ENCODE peak calls at places on chromosomes 13 and 19, in eight cellular contexts. B, F, E, H, U, Z, R and J are unnamed samples.

GRCh38 chr19:50310759-50311465 is 18.3 kb downstream of the KCNC3 start:
- DNase-seq in B (no peak), F (no peak), E (no peak), H (no peak), U (no peak), Z (no peak), R (no peak), J (no peak)

GRCh38 chr19:5147074-5147970 is 178.4 kb downstream of the KDM4B start:
- DNase-seq in B (no peak), F (no peak), E (no peak), H (peak; percentile 40), U (no peak), Z (no peak), R (no peak), J (no peak)

GRCh38 chr13:38636756-38637155 is 50.1 kb upstream of the FREM2 start:
- DNase-seq in B (no peak), F (no peak), E (peak; percentile 31), H (no peak), U (no peak), Z (peak; percentile 77), R (no peak), J (no peak)

GRCh38 chr19:11092181-11092538 is 2.9 kb downstream of the LDLR start:
- DNase-seq in B (peak; percentile 65), F (peak; percentile 73), E (no peak), H (no peak), U (peak; percentile 61), Z (peak; percentile 73), R (no peak), J (peak; percentile 74)

GRCh38 chr13:36163809-36164308 is 32.7 kb upstream of the DCLK1 start:
- DNase-seq in B (no peak), F (no peak), E (peak; percentile 45), H (peak; percentile 71), U (peak; percentile 46), Z (peak; percentile 1), R (no peak), J (no peak)

GRCh38 chr19:40803857-40804782 is 5.1 kb downstream of the EGLN2 start:
- DNase-seq in B (peak; percentile 82), F (peak; percentile 81), E (peak; percentile 83), H (no peak), U (peak; percentile 90), Z (peak; percentile 68), R (peak; percentile 24), J (peak; percentile 96)

GRCh38 chr19:23190341-23190740 is 59.9 kb downstream of the ZNF724 start:
- DNase-seq in B (no peak), F (no peak), E (no peak), H (no peak), U (no peak), Z (no peak), R (no peak), J (no peak)

GRCh38 chr13:101258071-101258470 is 158.2 kb downstream of the NALCN start:
- DNase-seq in B (no peak), F (no peak), E (no peak), H (no peak), U (no peak), Z (no peak), R (peak; percentile 61), J (no peak)

GRCh38 chr13:21670006-21670882 is 629 bp upstream of the FGF9 start:
- DNase-seq in B (peak; percentile 60), F (peak; percentile 65), E (peak; percentile 48), H (peak; percentile 82), U (peak; percentile 85), Z (peak; percentile 42), R (peak; percentile 70), J (peak; percentile 54)

GRCh38 chr19:6239401-6239844 is 40.4 kb downstream of the MLLT1 start:
- DNase-seq in B (no peak), F (no peak), E (peak; percentile 66), H (peak; percentile 61), U (no peak), Z (no peak), R (no peak), J (peak; percentile 38)

GRCh38 chr19:39918183-39918651 is 16.2 kb downstream of the FCGBP start:
- DNase-seq in B (no peak), F (no peak), E (no peak), H (no peak), U (no peak), Z (no peak), R (no peak), J (no peak)

GRCh38 chr13:76522083-76522755 is 364.0 kb downstream of the KCTD12 start:
- DNase-seq in B (no peak), F (no peak), E (no peak), H (no peak), U (no peak), Z (no peak), R (no peak), J (no peak)

GRCh38 chr19:50720921-50721291 is 1.3 kb upstream of the SHANK1 start:
- DNase-seq in B (no peak), F (no peak), E (no peak), H (no peak), U (no peak), Z (no peak), R (no peak), J (no peak)

GRCh38 chr19:40601061-40601973 is at the start of gene LTBP4:
- DNase-seq in B (no peak), F (no peak), E (no peak), H (peak; percentile 79), U (peak; percentile 72), Z (peak; percentile 32), R (peak; percentile 14), J (no peak)

GRCh38 chr19:34475975-34476594 is 5.5 kb upstream of the WTIP start:
- DNase-seq in B (no peak), F (no peak), E (no peak), H (no peak), U (no peak), Z (no peak), R (no peak), J (no peak)

GRCh38 chr19:9586764-9587163 is 2.5 kb upstream of the ZNF121 start:
- DNase-seq in B (peak; percentile 56), F (peak; percentile 70), E (peak; percentile 80), H (peak; percentile 67), U (peak; percentile 94), Z (peak; percentile 81), R (peak; percentile 74), J (peak; percentile 56)

GRCh38 chr13:51318015-51318414 is 21.5 kb upstream of the SERPINE3 start:
- DNase-seq in B (no peak), F (no peak), E (no peak), H (no peak), U (no peak), Z (no peak), R (no peak), J (no peak)

GRCh38 chr19:42270346-42271044 is 1.4 kb downstream of the CIC start:
- DNase-seq in B (peak; percentile 76), F (peak; percentile 72), E (peak; percentile 63), H (peak; percentile 71), U (peak; percentile 75), Z (peak; percentile 68), R (peak; percentile 71), J (peak; percentile 66)

GRCh38 chr13:99506632-99507031 is 5.4 kb downstream of the TM9SF2 start:
- DNase-seq in B (no peak), F (no peak), E (no peak), H (no peak), U (peak; percentile 58), Z (no peak), R (no peak), J (no peak)

GRCh38 chr19:16457195-16457953 is 14.4 kb downstream of the EPS15L1 start:
- DNase-seq in B (no peak), F (no peak), E (peak; percentile 36), H (no peak), U (no peak), Z (no peak), R (no peak), J (no peak)

GRCh38 chr13:38868399-38868798 is 122.2 kb downstream of the STOML3 start:
- DNase-seq in B (no peak), F (no peak), E (no peak), H (no peak), U (no peak), Z (no peak), R (no peak), J (no peak)

GRCh38 chr13:32905063-32905863 is 111.0 kb upstream of the KL start:
- DNase-seq in B (no peak), F (no peak), E (no peak), H (no peak), U (no peak), Z (no peak), R (peak; percentile 39), J (no peak)

GRCh38 chr19:13281567-13282291 is 131.5 kb downstream of the IER2 start:
- DNase-seq in B (no peak), F (no peak), E (no peak), H (no peak), U (no peak), Z (no peak), R (no peak), J (no peak)

GRCh38 chr19:47124937-47125668 is 5.5 kb upstream of the SAE1 start:
- DNase-seq in B (peak; percentile 39), F (peak; percentile 63), E (no peak), H (no peak), U (no peak), Z (peak; percentile 83), R (peak; percentile 55), J (peak; percentile 73)
- H3K27ac ChIP-seq in B (no peak overlapping the region), F (no peak overlapping the region), E (no peak overlapping the region), H (no peak overlapping the region), U (no peak overlapping the region), Z (no peak overlapping the region), R (no peak overlapping the region), J (no peak overlapping the region)

GRCh38 chr19:47093841-47094240 is 19.7 kb downstream of the ZC3H4 start:
- DNase-seq in B (no peak), F (no peak), E (no peak), H (no peak), U (peak; percentile 73), Z (no peak), R (no peak), J (no peak)
- H3K4me1 ChIP-seq in B (peaks cover 28% of the 10 kb centered on the region), F (peaks cover 42% of the 10 kb centered on the region), E (peaks cover 52% of the 10 kb centered on the region), H (peaks cover 46% of the 10 kb centered on the region), U (peaks cover 54% of the 10 kb centered on the region), Z (peaks cover 24% of the 10 kb centered on the region), R (no peaks in the 10 kb centered on the region), J (peaks cover 35% of the 10 kb centered on the region)

GRCh38 chr13:111130111-111130508 is 15.0 kb downstream of the ARHGEF7 start:
- DNase-seq in B (no peak), F (no peak), E (no peak), H (no peak), U (no peak), Z (no peak), R (no peak), J (no peak)
- H3K27me3 ChIP-seq in B (no peaks in the 10 kb centered on the region), F (no peaks in the 10 kb centered on the region), E (no peaks in the 10 kb centered on the region), H (no peaks in the 10 kb centered on the region), U (no peaks in the 10 kb centered on the region), Z (no peaks in the 10 kb centered on the region), R (no peaks in the 10 kb centered on the region), J (peaks cover 8% of the 10 kb centered on the region)

GRCh38 chr13:109273326-109273751 is 513.0 kb downstream of the IRS2 start:
- DNase-seq in B (no peak), F (no peak), E (no peak), H (no peak), U (no peak), Z (no peak), R (no peak), J (no peak)

GRCh38 chr13:109271061-109271460 is 515.3 kb downstream of the IRS2 start:
- DNase-seq in B (no peak), F (no peak), E (no peak), H (no peak), U (no peak), Z (no peak), R (no peak), J (no peak)

GRCh38 chr13:109271991-109272454 is 514.4 kb downstream of the IRS2 start:
- DNase-seq in B (no peak), F (no peak), E (no peak), H (no peak), U (no peak), Z (no peak), R (no peak), J (no peak)

GRCh38 chr13:109272595-109273325 is 513.6 kb downstream of the IRS2 start:
- DNase-seq in B (no peak), F (no peak), E (no peak), H (no peak), U (no peak), Z (no peak), R (no peak), J (no peak)

GRCh38 chr13:109271555-109271954 is 514.8 kb downstream of the IRS2 start:
- DNase-seq in B (no peak), F (no peak), E (no peak), H (no peak), U (no peak), Z (no peak), R (no peak), J (no peak)
- H3K27ac ChIP-seq in B (no peak overlapping the region), F (no peak overlapping the region), E (no peak overlapping the region), H (no peak overlapping the region), U (no peak overlapping the region), Z (no peak overlapping the region), R (no peak overlapping the region), J (no peak overlapping the region)